ENCODE peak calls at places on chromosomes 4 and X, in six cellular contexts. One of them, this sample, is unnamed.

GRCh38 chrX:74523224-74523623 is 91.2 kb downstream of the RLIM start:
- DNase-seq in heart right ventricle: no peak
- DNase-seq in choroid plexus epithelial cell: peak; percentile 30
- DNase-seq in cardiac fibroblast: no peak
- DNase-seq in fibroblast of lung: no peak
- DNase-seq in adrenal gland: no peak
- DNase-seq in this sample: no peak

GRCh38 chrX:108268434-108269080 is 169.7 kb downstream of the COL4A6 start:
- DNase-seq in cardiac fibroblast: peak; percentile 7
- DNase-seq in adrenal gland: peak; percentile 20
- DNase-seq in choroid plexus epithelial cell: no peak
- DNase-seq in heart right ventricle: no peak
- DNase-seq in fibroblast of lung: peak; percentile 37
- DNase-seq in this sample: no peak

GRCh38 chr4:113587156-113587555 is 174.4 kb downstream of the CAMK2D start:
- DNase-seq in cardiac fibroblast: no peak
- DNase-seq in heart right ventricle: no peak
- DNase-seq in fibroblast of lung: no peak
- DNase-seq in adrenal gland: no peak
- DNase-seq in choroid plexus epithelial cell: no peak
- DNase-seq in this sample: no peak

GRCh38 chrX:68867458-68868166 is 38.8 kb downstream of the EFNB1 start:
- DNase-seq in adrenal gland: peak; percentile 39
- DNase-seq in cardiac fibroblast: no peak
- DNase-seq in fibroblast of lung: peak; percentile 3
- DNase-seq in heart right ventricle: peak; percentile 16
- DNase-seq in choroid plexus epithelial cell: peak; percentile 34
- DNase-seq in this sample: no peak

GRCh38 chrX:139795196-139795595 is 87.2 kb upstream of the MCF2 start:
- DNase-seq in cardiac fibroblast: no peak
- DNase-seq in adrenal gland: no peak
- DNase-seq in heart right ventricle: no peak
- DNase-seq in fibroblast of lung: no peak
- DNase-seq in choroid plexus epithelial cell: no peak
- DNase-seq in this sample: no peak

GRCh38 chr4:99808260-99808857 is 8.3 kb upstream of the DAPP1 start:
- DNase-seq in cardiac fibroblast: peak; percentile 71
- DNase-seq in heart right ventricle: peak; percentile 40
- DNase-seq in fibroblast of lung: peak; percentile 19
- DNase-seq in choroid plexus epithelial cell: peak; percentile 60
- DNase-seq in adrenal gland: peak; percentile 69
- DNase-seq in this sample: no peak

GRCh38 chrX:65596270-65596669 is 61.7 kb upstream of the LAS1L start:
- DNase-seq in adrenal gland: no peak
- DNase-seq in choroid plexus epithelial cell: peak; percentile 57
- DNase-seq in heart right ventricle: no peak
- DNase-seq in fibroblast of lung: peak; percentile 66
- DNase-seq in cardiac fibroblast: peak; percentile 71
- DNase-seq in this sample: no peak

GRCh38 chr4:71147261-71147660 is 153.8 kb downstream of the DCK start:
- DNase-seq in fibroblast of lung: peak; percentile 65
- DNase-seq in adrenal gland: no peak
- DNase-seq in heart right ventricle: no peak
- DNase-seq in choroid plexus epithelial cell: no peak
- DNase-seq in cardiac fibroblast: peak; percentile 33
- DNase-seq in this sample: no peak

GRCh38 chr4:158929939-158930344 is 161.1 kb downstream of the FNIP2 start:
- DNase-seq in cardiac fibroblast: peak; percentile 12
- DNase-seq in adrenal gland: no peak
- DNase-seq in fibroblast of lung: no peak
- DNase-seq in choroid plexus epithelial cell: peak; percentile 44
- DNase-seq in heart right ventricle: no peak
- DNase-seq in this sample: no peak

GRCh38 chr4:163273922-163274321 is 58.5 kb downstream of the NPY1R start:
- DNase-seq in adrenal gland: no peak
- DNase-seq in heart right ventricle: no peak
- DNase-seq in choroid plexus epithelial cell: no peak
- DNase-seq in fibroblast of lung: no peak
- DNase-seq in cardiac fibroblast: no peak
- DNase-seq in this sample: no peak

GRCh38 chr4:187071896-187072295 is 348.2 kb upstream of the FAT1 start:
- DNase-seq in cardiac fibroblast: no peak
- DNase-seq in adrenal gland: no peak
- DNase-seq in fibroblast of lung: no peak
- DNase-seq in heart right ventricle: no peak
- DNase-seq in choroid plexus epithelial cell: no peak
- DNase-seq in this sample: no peak

GRCh38 chr4:8817081-8817812 is 54.4 kb downstream of the HMX1 start:
- DNase-seq in heart right ventricle: no peak
- DNase-seq in cardiac fibroblast: no peak
- DNase-seq in fibroblast of lung: no peak
- DNase-seq in choroid plexus epithelial cell: no peak
- DNase-seq in adrenal gland: peak; percentile 11
- DNase-seq in this sample: no peak

GRCh38 chr4:147160908-147161513 is 215.3 kb upstream of the TTC29 start:
- DNase-seq in cardiac fibroblast: peak; percentile 83
- DNase-seq in heart right ventricle: peak; percentile 20
- DNase-seq in fibroblast of lung: peak; percentile 54
- DNase-seq in choroid plexus epithelial cell: peak; percentile 84
- DNase-seq in adrenal gland: peak; percentile 23
- DNase-seq in this sample: peak; percentile 19

GRCh38 chr4:3791910-3792542 is 25.8 kb downstream of the ADRA2C start:
- DNase-seq in fibroblast of lung: peak; percentile 30
- DNase-seq in cardiac fibroblast: peak; percentile 9
- DNase-seq in choroid plexus epithelial cell: peak; percentile 25
- DNase-seq in heart right ventricle: peak; percentile 46
- DNase-seq in adrenal gland: peak; percentile 68
- DNase-seq in this sample: no peak

GRCh38 chr4:3699678-3700077 is 66.5 kb upstream of the ADRA2C start:
- DNase-seq in adrenal gland: no peak
- DNase-seq in fibroblast of lung: no peak
- DNase-seq in cardiac fibroblast: no peak
- DNase-seq in heart right ventricle: no peak
- DNase-seq in choroid plexus epithelial cell: no peak
- DNase-seq in this sample: no peak

GRCh38 chr4:2284934-2285664 is 23.2 kb upstream of the MXD4 start:
- DNase-seq in heart right ventricle: no peak
- DNase-seq in fibroblast of lung: peak; percentile 67
- DNase-seq in cardiac fibroblast: peak; percentile 70
- DNase-seq in adrenal gland: no peak
- DNase-seq in choroid plexus epithelial cell: peak; percentile 41
- DNase-seq in this sample: no peak

GRCh38 chr4:93573285-93573684 is 255.3 kb upstream of the ATOH1 start:
- DNase-seq in heart right ventricle: no peak
- DNase-seq in fibroblast of lung: no peak
- DNase-seq in adrenal gland: no peak
- DNase-seq in choroid plexus epithelial cell: no peak
- DNase-seq in cardiac fibroblast: no peak
- DNase-seq in this sample: no peak

GRCh38 chr4:88275516-88275915 is 8.8 kb downstream of the PPM1K start:
- DNase-seq in fibroblast of lung: peak; percentile 4
- DNase-seq in choroid plexus epithelial cell: peak; percentile 25
- DNase-seq in heart right ventricle: no peak
- DNase-seq in cardiac fibroblast: peak; percentile 27
- DNase-seq in adrenal gland: no peak
- DNase-seq in this sample: no peak

DNA sequence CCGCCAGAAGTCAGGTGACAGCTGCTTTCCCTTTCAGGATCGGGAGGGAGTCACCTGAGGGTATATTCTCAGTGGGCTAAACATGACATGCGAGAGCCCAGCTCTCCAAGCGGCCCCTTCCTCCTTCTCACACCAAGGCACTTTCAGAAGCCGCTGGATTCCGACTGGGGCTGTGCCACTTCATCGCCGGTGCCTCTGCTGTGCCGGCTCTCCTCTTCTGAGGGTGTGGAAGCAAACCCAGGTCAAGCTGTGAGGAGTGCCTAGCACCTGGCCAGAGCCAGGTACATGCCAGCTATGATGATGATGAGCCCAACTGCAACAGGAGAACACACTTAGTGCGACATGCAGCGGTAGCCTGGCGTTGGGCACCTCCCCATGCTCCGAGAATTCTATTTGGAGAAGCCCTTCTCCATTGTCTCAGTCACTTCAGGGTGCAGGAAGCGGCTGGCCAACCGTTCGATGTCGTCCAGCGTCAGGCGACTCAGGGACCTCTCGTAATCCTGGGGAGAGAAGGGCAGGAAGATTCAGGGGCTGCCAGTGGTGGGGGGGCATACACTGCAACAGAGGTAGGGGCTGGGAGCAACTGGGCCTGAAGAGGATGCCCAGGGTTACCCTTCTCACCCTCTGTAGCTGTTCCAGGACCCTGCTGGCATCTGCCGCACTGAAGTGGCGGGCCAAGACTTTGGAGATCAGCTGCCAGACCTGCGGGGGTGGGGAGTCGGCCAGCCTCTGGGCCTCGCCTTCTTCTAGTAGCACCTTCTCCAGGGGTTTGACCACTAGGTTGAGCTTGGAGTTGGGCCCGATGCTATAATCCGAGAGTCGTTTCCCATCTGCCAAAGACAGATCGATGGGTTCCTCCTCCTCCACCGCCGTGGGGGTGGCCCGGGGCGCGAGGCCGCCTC is 1.0 kb downstream of the UBL4A start:
- DNase-seq in adrenal gland: peak; percentile 46
- DNase-seq in fibroblast of lung: no peak
- DNase-seq in choroid plexus epithelial cell: no peak
- DNase-seq in heart right ventricle: no peak
- DNase-seq in cardiac fibroblast: peak; percentile 5
- DNase-seq in this sample: no peak
- H3K4me3 ChIP-seq in adrenal gland: no peak overlapping the region
- H3K4me3 ChIP-seq in fibroblast of lung: peak overlapping the region; percentile 52
- H3K4me3 ChIP-seq in choroid plexus epithelial cell: peak overlapping the region; percentile 61
- H3K4me3 ChIP-seq in heart right ventricle: peak overlapping the region; percentile 85
- H3K4me3 ChIP-seq in cardiac fibroblast: peak overlapping the region; percentile 34
- H3K4me3 ChIP-seq in this sample: peak overlapping the region; percentile 63

GRCh38 chr4:87033902-87034301 is 99.1 kb downstream of the AFF1 start:
- DNase-seq in adrenal gland: no peak
- DNase-seq in choroid plexus epithelial cell: no peak
- DNase-seq in fibroblast of lung: no peak
- DNase-seq in cardiac fibroblast: no peak
- DNase-seq in heart right ventricle: no peak
- DNase-seq in this sample: no peak
- TF ChIP-seq CTCF in adrenal gland: no peak
- TF ChIP-seq CTCF in choroid plexus epithelial cell: peak; percentile 27
- TF ChIP-seq CTCF in fibroblast of lung: no peak
- TF ChIP-seq CTCF in cardiac fibroblast: no peak
- TF ChIP-seq CTCF in heart right ventricle: no peak
- TF ChIP-seq CTCF in this sample: no peak

DNA sequence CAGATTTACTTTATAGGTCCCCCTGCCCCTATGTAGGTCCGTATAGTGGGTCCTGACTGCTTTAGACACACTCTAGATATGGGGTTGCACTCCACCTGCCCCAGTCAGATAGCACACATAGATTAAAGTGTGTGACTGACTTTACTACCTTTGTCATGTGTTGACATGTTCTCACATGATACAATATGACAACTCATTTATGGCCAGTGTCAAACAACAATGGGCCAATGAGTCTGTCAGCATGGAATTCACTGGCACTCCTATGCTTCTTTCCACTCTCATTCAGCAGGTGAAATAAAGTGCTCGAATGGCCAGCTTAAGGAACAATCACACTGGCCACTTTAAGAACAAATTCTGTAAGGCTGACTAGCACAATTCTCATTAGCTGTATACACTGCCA is 23.8 kb upstream of the FMR1NB start:
- DNase-seq in fibroblast of lung: no peak
- DNase-seq in cardiac fibroblast: no peak
- DNase-seq in adrenal gland: no peak
- DNase-seq in heart right ventricle: no peak
- DNase-seq in choroid plexus epithelial cell: no peak
- DNase-seq in this sample: no peak
- H3K4me3 ChIP-seq in fibroblast of lung: no peak overlapping the region
- H3K4me3 ChIP-seq in cardiac fibroblast: no peak overlapping the region
- H3K4me3 ChIP-seq in adrenal gland: no peak overlapping the region
- H3K4me3 ChIP-seq in heart right ventricle: no peak overlapping the region
- H3K4me3 ChIP-seq in choroid plexus epithelial cell: no peak overlapping the region
- H3K4me3 ChIP-seq in this sample: no peak overlapping the region

GRCh38 chr4:15043922-15044321 is 41.6 kb downstream of the CPEB2 start:
- DNase-seq in fibroblast of lung: no peak
- DNase-seq in cardiac fibroblast: no peak
- DNase-seq in heart right ventricle: no peak
- DNase-seq in adrenal gland: no peak
- DNase-seq in choroid plexus epithelial cell: no peak
- DNase-seq in this sample: no peak

GRCh38 chr4:15042529-15043167 is 40.4 kb downstream of the CPEB2 start:
- DNase-seq in fibroblast of lung: peak; percentile 59
- DNase-seq in cardiac fibroblast: peak; percentile 58
- DNase-seq in heart right ventricle: no peak
- DNase-seq in adrenal gland: no peak
- DNase-seq in choroid plexus epithelial cell: peak; percentile 60
- DNase-seq in this sample: no peak

GRCh38 chr4:15037923-15038541 is 35.8 kb downstream of the CPEB2 start:
- DNase-seq in fibroblast of lung: peak; percentile 73
- DNase-seq in cardiac fibroblast: no peak
- DNase-seq in choroid plexus epithelial cell: peak; percentile 56
- DNase-seq in heart right ventricle: no peak
- DNase-seq in adrenal gland: no peak
- DNase-seq in this sample: peak; percentile 21

GRCh38 chr4:15040916-15041463 is 38.7 kb downstream of the CPEB2 start:
- DNase-seq in adrenal gland: no peak
- DNase-seq in cardiac fibroblast: peak; percentile 43
- DNase-seq in heart right ventricle: no peak
- DNase-seq in fibroblast of lung: peak; percentile 21
- DNase-seq in choroid plexus epithelial cell: peak; percentile 42
- DNase-seq in this sample: no peak

GRCh38 chr4:15043226-15043625 is 40.9 kb downstream of the CPEB2 start:
- DNase-seq in heart right ventricle: no peak
- DNase-seq in fibroblast of lung: no peak
- DNase-seq in choroid plexus epithelial cell: peak; percentile 55
- DNase-seq in adrenal gland: no peak
- DNase-seq in cardiac fibroblast: peak; percentile 30
- DNase-seq in this sample: no peak
- TF ChIP-seq CTCF in heart right ventricle: peak; percentile 24
- TF ChIP-seq CTCF in fibroblast of lung: peak; percentile 29
- TF ChIP-seq CTCF in choroid plexus epithelial cell: peak; percentile 52
- TF ChIP-seq CTCF in adrenal gland: no peak
- TF ChIP-seq CTCF in cardiac fibroblast: peak; percentile 33
- TF ChIP-seq CTCF in this sample: no peak

GRCh38 chrX:24876782-24877315 is 138.9 kb downstream of the ARX start:
- DNase-seq in adrenal gland: no peak
- DNase-seq in fibroblast of lung: no peak
- DNase-seq in choroid plexus epithelial cell: no peak
- DNase-seq in cardiac fibroblast: no peak
- DNase-seq in heart right ventricle: no peak
- DNase-seq in this sample: no peak

GRCh38 chrX:24874604-24875247 is 141.0 kb downstream of the ARX start:
- DNase-seq in fibroblast of lung: no peak
- DNase-seq in choroid plexus epithelial cell: no peak
- DNase-seq in cardiac fibroblast: no peak
- DNase-seq in adrenal gland: no peak
- DNase-seq in heart right ventricle: no peak
- DNase-seq in this sample: no peak

GRCh38 chrX:24877854-24878650 is 137.7 kb downstream of the ARX start:
- DNase-seq in fibroblast of lung: peak; percentile 40
- DNase-seq in cardiac fibroblast: no peak
- DNase-seq in choroid plexus epithelial cell: peak; percentile 55
- DNase-seq in adrenal gland: no peak
- DNase-seq in heart right ventricle: no peak
- DNase-seq in this sample: no peak

GRCh38 chrX:24879679-24880078 is 136.1 kb downstream of the ARX start:
- DNase-seq in cardiac fibroblast: no peak
- DNase-seq in fibroblast of lung: no peak
- DNase-seq in heart right ventricle: no peak
- DNase-seq in adrenal gland: no peak
- DNase-seq in choroid plexus epithelial cell: no peak
- DNase-seq in this sample: no peak
- H3K4me3 ChIP-seq in cardiac fibroblast: no peak overlapping the region
- H3K4me3 ChIP-seq in fibroblast of lung: no peak overlapping the region
- H3K4me3 ChIP-seq in heart right ventricle: no peak overlapping the region
- H3K4me3 ChIP-seq in adrenal gland: no peak overlapping the region
- H3K4me3 ChIP-seq in choroid plexus epithelial cell: no peak overlapping the region
- H3K4me3 ChIP-seq in this sample: no peak overlapping the region

This sample was measured in AG04449.